ENCODE peak calls at places on chromosomes 6 and 20, in eight cellular contexts. Q, O, Z, L, X, R, M and B are unnamed samples.

GRCh38 chr6:24455061-24455460 is 34.3 kb downstream of the GPLD1 start:
- DNase-seq in Q (no peak), O (no peak), Z (no peak), L (no peak), X (no peak), R (no peak), M (no peak), B (no peak)

GRCh38 chr6:52574709-52575489 is 2.0 kb downstream of the TRAM2 start:
- DNase-seq in Q (no peak), O (no peak), Z (peak; percentile 45), L (no peak), X (no peak), R (no peak), M (peak; percentile 36), B (no peak)

GRCh38 chr6:47479156-47479541 is 1.6 kb downstream of the CD2AP start:
- DNase-seq in Q (no peak), O (no peak), Z (no peak), L (no peak), X (no peak), R (no peak), M (no peak), B (peak; percentile 62)

GRCh38 chr6:116666869-116667268 is 1.7 kb downstream of the ZUP1 start:
- DNase-seq in Q (no peak), O (no peak), Z (no peak), L (no peak), X (no peak), R (no peak), M (peak; percentile 65), B (no peak)

GRCh38 chr6:35299674-35300073 is 2.1 kb downstream of the DEF6 start:
- DNase-seq in Q (no peak), O (no peak), Z (no peak), L (no peak), X (no peak), R (peak; percentile 78), M (no peak), B (peak; percentile 87)

GRCh38 chr6:150142304-150142656 is 564 bp upstream of the PPP1R14C start:
- DNase-seq in Q (peak; percentile 25), O (no peak), Z (no peak), L (no peak), X (no peak), R (no peak), M (no peak), B (no peak)

GRCh38 chr6:156645106-156645505 is 132.1 kb upstream of the ARID1B start:
- DNase-seq in Q (no peak), O (no peak), Z (no peak), L (no peak), X (no peak), R (no peak), M (no peak), B (peak; percentile 31)

GRCh38 chr6:71072508-71072907 is 115.6 kb upstream of the B3GAT2 start:
- DNase-seq in Q (no peak), O (no peak), Z (no peak), L (no peak), X (no peak), R (no peak), M (no peak), B (no peak)

GRCh38 chr6:12381587-12381986 is 91.4 kb downstream of the EDN1 start:
- DNase-seq in Q (no peak), O (no peak), Z (no peak), L (no peak), X (no peak), R (no peak), M (no peak), B (no peak)

GRCh38 chr6:45421700-45422540 is 44.2 kb upstream of the SUPT3H start:
- DNase-seq in Q (peak; percentile 51), O (peak; percentile 52), Z (peak; percentile 58), L (peak; percentile 61), X (peak; percentile 21), R (peak; percentile 84), M (no peak), B (no peak)

GRCh38 chr6:106474476-106474875 is 114.0 kb downstream of the CRYBG1 start:
- DNase-seq in Q (no peak), O (no peak), Z (no peak), L (no peak), X (no peak), R (no peak), M (no peak), B (no peak)

GRCh38 chr20:52749020-52749419 is 223.1 kb upstream of the TSHZ2 start:
- DNase-seq in Q (no peak), O (no peak), Z (no peak), L (no peak), X (no peak), R (no peak), M (no peak), B (no peak)

GRCh38 chr20:33826270-33826897 is 15.2 kb downstream of the CHMP4B start:
- DNase-seq in Q (peak; percentile 11), O (peak; percentile 38), Z (no peak), L (peak; percentile 62), X (peak; percentile 45), R (no peak), M (no peak), B (no peak)

GRCh38 chr6:43506667-43507471 is 3.3 kb downstream of the LRRC73 start:
- DNase-seq in Q (peak; percentile 73), O (peak; percentile 39), Z (peak; percentile 71), L (peak; percentile 78), X (peak; percentile 63), R (peak; percentile 89), M (peak; percentile 51), B (peak; percentile 95)

GRCh38 chr20:63099426-63100267 is 92.9 kb upstream of the BHLHE23 start:
- DNase-seq in Q (no peak), O (no peak), Z (no peak), L (no peak), X (no peak), R (peak; percentile 46), M (no peak), B (no peak)

GRCh38 chr6:155091756-155092155 is 96.6 kb downstream of the TIAM2 start:
- DNase-seq in Q (no peak), O (no peak), Z (no peak), L (no peak), X (no peak), R (no peak), M (no peak), B (no peak)

GRCh38 chr6:53168516-53169257 is 20.0 kb upstream of the GCM1 start:
- DNase-seq in Q (no peak), O (no peak), Z (no peak), L (no peak), X (no peak), R (no peak), M (no peak), B (no peak)

GRCh38 chr20:50085481-50086365 is 27.2 kb downstream of the UBE2V1 start:
- DNase-seq in Q (peak; percentile 71), O (peak; percentile 13), Z (no peak), L (peak; percentile 21), X (peak; percentile 51), R (no peak), M (no peak), B (peak; percentile 75)

GRCh38 chr6:48423640-48424365 is 312.8 kb upstream of the PTCHD4 start:
- DNase-seq in Q (no peak), O (no peak), Z (no peak), L (no peak), X (no peak), R (no peak), M (no peak), B (no peak)

GRCh38 chr6:81003894-81004293 is 748.6 kb downstream of the TENT5A start:
- DNase-seq in Q (no peak), O (no peak), Z (no peak), L (no peak), X (no peak), R (no peak), M (no peak), B (no peak)

GRCh38 chr6:106488494-106489369 is 128.2 kb downstream of the CRYBG1 start:
- DNase-seq in Q (no peak), O (no peak), Z (no peak), L (no peak), X (no peak), R (no peak), M (no peak), B (peak; percentile 7)

GRCh38 chr6:104711371-104711770 is 148.3 kb downstream of the HACE1 start:
- DNase-seq in Q (peak; percentile 5), O (peak; percentile 96), Z (no peak), L (no peak), X (peak; percentile 87), R (no peak), M (no peak), B (no peak)

GRCh38 chr6:78243519-78243918 is 590.7 kb downstream of the MEI4 start:
- DNase-seq in Q (no peak), O (no peak), Z (no peak), L (no peak), X (no peak), R (no peak), M (no peak), B (no peak)

GRCh38 chr6:30200551-30201281 is 12.5 kb downstream of the TRIM26 start:
- DNase-seq in Q (no peak), O (no peak), Z (no peak), L (no peak), X (no peak), R (no peak), M (peak; percentile 37), B (peak; percentile 77)